ENCODE peak calls at places on chromosomes 5 and 9, in four cellular contexts. F, B, E and R are unnamed samples. For H4K20me1, the result is how much of the 10 kb centered on the place peaks cover.

GRCh38 chr9:37255187-37255586 is 134.8 kb downstream of the ZCCHC7 start:
- DNase-seq in F (no peak), B (no peak), E (no peak), R (no peak)

GRCh38 chr9:116585896-116586295 is 101.2 kb upstream of the TRIM32 start:
- DNase-seq in F (no peak), B (no peak), E (no peak), R (no peak)

GRCh38 chr5:126015244-126016054 is 407.8 kb upstream of the GRAMD2B start:
- DNase-seq in F (no peak), B (no peak), E (peak), R (no peak)

GRCh38 chr5:133317558-133317957 is 265.7 kb downstream of the HSPA4 start:
- DNase-seq in F (no peak), B (no peak), E (no peak), R (no peak)

GRCh38 chr5:151870820-151871219 is 53.8 kb downstream of the GLRA1 start:
- DNase-seq in F (no peak), B (no peak), E (peak), R (no peak)

GRCh38 chr5:169296456-169297220 is 4.3 kb downstream of the SLIT3 start:
- DNase-seq in F (no peak), B (no peak), E (no peak), R (no peak)

GRCh38 chr5:546376-546908 is 22.2 kb upstream of the SLC9A3 start:
- DNase-seq in F (no peak), B (no peak), E (no peak), R (no peak)

GRCh38 chr5:3518576-3518975 is 77.1 kb upstream of the IRX1 start:
- DNase-seq in F (no peak), B (no peak), E (no peak), R (no peak)

GRCh38 chr5:40378431-40379175 is 301.1 kb upstream of the PTGER4 start:
- DNase-seq in F (no peak), B (no peak), E (no peak), R (no peak)

GRCh38 chr5:146016764-146017484 is 80.5 kb downstream of the SH3RF2 start:
- DNase-seq in F (no peak), B (no peak), E (no peak), R (no peak)

GRCh38 chr5:178785999-178786398 is 55.5 kb upstream of the ZNF354A start:
- DNase-seq in F (no peak), B (no peak), E (no peak), R (peak)

GRCh38 chr5:2991884-2992283 is 240.4 kb upstream of the IRX2 start:
- DNase-seq in F (no peak), B (no peak), E (no peak), R (no peak)

GRCh38 chr9:92631452-92632211 is 38.3 kb downstream of the IPPK start:
- DNase-seq in F (peak), B (no peak), E (no peak), R (no peak)

GRCh38 chr5:123482258-123482657 is 29.7 kb upstream of the CSNK1G3 start:
- DNase-seq in F (no peak), B (no peak), E (peak), R (no peak)

GRCh38 chr9:84669293-84670105 is at the start of gene NTRK2:
- DNase-seq in F (peak), B (peak), E (peak), R (peak)

GRCh38 chr5:39256472-39256871 is 37.1 kb upstream of the FYB1 start:
- DNase-seq in F (no peak), B (no peak), E (peak), R (no peak)

GRCh38 chr9:20729545-20729944 is 45.5 kb downstream of the FOCAD start:
- DNase-seq in F (no peak), B (no peak), E (peak), R (no peak)

GRCh38 chr9:108040783-108041182 is 551.2 kb upstream of the KLF4 start:
- DNase-seq in F (no peak), B (no peak), E (peak), R (peak)

GRCh38 chr5:132539716-132540115 is 3.6 kb downstream of the IL5 start:
- DNase-seq in F (no peak), B (no peak), E (no peak), R (no peak)

GRCh38 chr9:137227057-137227852 is at the start of gene RNF224:
- DNase-seq in F (peak), B (peak), E (peak), R (peak)

GRCh38 chr5:137486707-137487106 is 12.4 kb downstream of the SPOCK1 start:
- DNase-seq in F (no peak), B (no peak), E (no peak), R (no peak)

GRCh38 chr9:79807966-79808365 is 236.2 kb downstream of the TLE4 start:
- DNase-seq in F (no peak), B (no peak), E (no peak), R (no peak)

DNA sequence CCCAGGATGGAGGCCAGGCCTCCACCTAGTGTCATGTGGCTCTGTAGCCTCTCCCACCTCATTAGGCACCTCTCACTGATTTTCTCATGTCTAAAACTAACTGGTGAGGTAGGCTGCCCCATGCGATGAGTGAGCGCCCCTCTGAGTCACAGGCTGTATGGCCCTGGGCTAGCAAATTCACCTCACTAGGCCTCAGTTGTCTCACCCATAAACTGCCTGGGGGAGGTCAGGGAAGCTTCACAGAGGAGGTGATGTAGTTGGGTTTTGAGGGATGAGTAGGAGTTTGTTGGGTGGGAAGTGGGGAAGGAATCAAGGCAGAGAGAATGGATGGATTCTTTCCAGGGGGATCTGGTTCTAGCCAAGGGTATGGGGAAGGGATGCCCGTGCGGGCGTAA is 8.8 kb downstream of the RXRA start:
- DNase-seq in F (no peak), B (no peak), E (peak), R (no peak)
- H3K4me2 ChIP-seq in F (no peak), B (no peak), E (no peak), R (peak)

DNA sequence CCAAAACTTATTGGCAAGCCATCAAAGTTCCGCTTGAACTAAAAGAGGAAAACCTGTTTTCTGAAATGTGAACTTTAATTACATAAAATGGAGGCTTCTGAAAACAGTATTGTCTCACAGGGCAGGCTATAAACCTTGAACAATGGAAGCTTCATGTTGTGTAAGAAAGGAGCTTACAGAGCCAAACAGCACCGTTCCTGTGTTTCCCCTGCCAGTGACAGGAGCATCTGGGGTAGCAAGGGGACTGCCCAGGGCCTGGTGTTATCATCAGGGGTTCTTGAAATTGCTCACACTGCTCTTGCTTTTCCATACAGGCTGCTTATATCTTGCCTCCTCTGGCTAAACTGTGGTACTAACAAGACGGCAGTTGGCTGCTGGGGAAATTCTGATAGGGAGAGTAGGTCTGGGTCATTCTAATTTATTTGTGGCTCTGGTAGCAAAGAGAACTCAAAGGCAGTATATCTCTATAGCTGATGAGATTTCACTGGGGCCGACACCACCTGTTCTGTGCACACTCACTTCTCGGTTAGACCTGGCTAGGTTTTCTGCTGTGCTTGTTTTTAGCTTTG is 40.4 kb downstream of the BASP1 start:
- DNase-seq in F (no peak), B (no peak), E (peak), R (no peak)
- H4K20me1 ChIP-seq in F (under half), B (under half), E (under half), R (under half)

GRCh38 chr9:128790536-128790935 is 3.5 kb downstream of the TBC1D13 start:
- DNase-seq in F (no peak), B (no peak), E (no peak), R (no peak)

GRCh38 chr9:128786681-128787582 is at the start of gene TBC1D13:
- DNase-seq in F (peak), B (peak), E (peak), R (peak)

GRCh38 chr9:128785427-128785826 is 1.6 kb upstream of the TBC1D13 start:
- DNase-seq in F (no peak), B (no peak), E (no peak), R (no peak)

GRCh38 chr9:128787583-128788156 is 617 bp downstream of the TBC1D13 start:
- DNase-seq in F (no peak), B (peak), E (peak), R (peak)

DNA sequence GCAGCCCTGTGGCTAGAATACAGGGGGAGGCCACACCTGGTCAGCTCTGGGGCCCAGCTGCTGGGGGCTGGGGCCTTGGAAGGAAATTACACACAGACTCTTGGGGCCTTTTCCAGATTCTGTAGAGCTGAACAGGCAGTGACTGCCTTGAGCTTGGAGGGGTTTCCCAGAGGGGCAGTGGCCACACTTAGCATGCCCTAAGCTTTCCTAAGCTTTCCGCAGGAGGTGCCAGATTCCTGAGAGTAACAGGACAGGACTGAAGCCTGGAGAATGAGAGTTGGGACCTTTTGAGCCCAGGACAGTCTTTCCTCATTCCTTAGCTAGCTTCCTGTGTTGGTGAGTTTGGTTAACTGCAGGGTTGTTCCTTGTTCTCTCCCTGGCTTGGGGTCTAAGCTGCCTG is 1.4 kb downstream of the TBC1D13 start:
- DNase-seq in F (no peak), B (no peak), E (no peak), R (no peak)
- H3K4me2 ChIP-seq in F (no peak), B (peak), E (peak), R (peak)

GRCh38 chr9:130862747-130863146 is 27.7 kb downstream of the ABL1 start:
- DNase-seq in F (no peak), B (no peak), E (no peak), R (no peak)

GRCh38 chr9:130866474-130866965 is 30.1 kb downstream of the QRFP start:
- DNase-seq in F (peak), B (peak), E (peak), R (peak)

GRCh38 chr9:130862217-130862616 is 27.2 kb downstream of the ABL1 start:
- DNase-seq in F (no peak), B (no peak), E (no peak), R (no peak)

GRCh38 chr9:130865921-130866320 is 30.7 kb downstream of the QRFP start:
- DNase-seq in F (no peak), B (no peak), E (no peak), R (no peak)

DNA sequence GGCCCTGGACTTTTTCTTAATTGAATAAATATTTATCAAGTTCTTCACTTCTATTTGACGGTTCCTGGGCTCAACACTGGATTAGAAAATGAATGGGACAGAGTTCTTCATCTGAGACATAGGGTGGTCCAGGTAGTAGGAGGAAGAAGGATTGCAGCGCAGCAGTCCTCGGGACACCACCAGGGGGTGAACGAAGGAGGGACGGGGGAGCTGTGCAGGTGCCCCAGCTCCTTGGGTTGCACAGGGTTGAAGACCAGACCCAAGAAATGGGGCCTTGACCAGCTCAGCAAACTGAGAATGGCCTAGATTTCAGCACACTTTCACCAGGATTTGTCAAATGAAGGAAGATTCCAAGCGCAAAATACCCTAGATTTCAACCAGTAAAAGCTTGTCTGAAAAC is 29.5 kb downstream of the ABL1 start:
- DNase-seq in F (no peak), B (no peak), E (no peak), R (no peak)
- H4K20me1 ChIP-seq in F (under half), B (under half), E (under half), R (half or more)

DNA sequence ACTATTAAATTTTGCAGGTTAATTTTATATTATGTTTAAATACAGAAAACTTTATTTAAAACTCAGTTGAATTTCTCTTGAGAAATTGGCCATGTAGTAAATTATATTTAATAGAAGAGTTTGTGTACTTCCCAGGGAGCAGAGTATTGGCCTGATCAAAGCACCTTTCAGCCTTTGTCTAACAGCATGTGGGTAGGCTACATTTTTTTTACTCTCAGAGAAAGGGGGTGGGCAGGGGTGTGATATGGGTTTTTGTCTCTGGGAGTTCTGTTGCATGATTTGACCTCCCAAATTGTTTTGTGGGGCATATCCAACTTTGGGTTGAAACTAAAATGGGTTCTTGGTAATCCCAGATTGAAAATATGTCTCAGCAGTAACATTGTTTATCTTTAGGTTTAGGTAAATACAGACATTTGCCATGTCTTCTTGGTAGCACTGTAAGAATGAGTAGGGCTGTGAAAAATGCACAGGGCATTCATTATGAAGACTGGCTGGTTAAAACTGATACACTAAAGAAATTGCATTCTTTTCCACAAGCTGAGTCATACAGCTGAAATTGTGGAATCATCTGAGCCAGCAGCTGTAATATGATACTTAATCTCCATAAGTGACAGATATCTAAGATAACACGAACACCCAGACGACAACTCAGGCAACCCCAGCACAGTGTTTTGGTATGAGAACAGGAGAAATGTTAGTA is 75.4 kb upstream of the CDKN2B start:
- DNase-seq in F (no peak), B (no peak), E (peak), R (peak)
- H3K4me2 ChIP-seq in F (no peak), B (no peak), E (peak), R (no peak)

GRCh38 chr9:110073356-110073666 is 134.6 kb downstream of the C9orf152 start:
- DNase-seq in F (no peak), B (no peak), E (no peak), R (no peak)

GRCh38 chr9:110081395-110081794 is 126.6 kb downstream of the C9orf152 start:
- DNase-seq in F (no peak), B (no peak), E (no peak), R (no peak)

GRCh38 chr9:110078626-110079025 is 129.3 kb downstream of the C9orf152 start:
- DNase-seq in F (no peak), B (no peak), E (no peak), R (no peak)

GRCh38 chr9:110076894-110077725 is 130.8 kb downstream of the C9orf152 start:
- DNase-seq in F (no peak), B (no peak), E (peak), R (no peak)

DNA sequence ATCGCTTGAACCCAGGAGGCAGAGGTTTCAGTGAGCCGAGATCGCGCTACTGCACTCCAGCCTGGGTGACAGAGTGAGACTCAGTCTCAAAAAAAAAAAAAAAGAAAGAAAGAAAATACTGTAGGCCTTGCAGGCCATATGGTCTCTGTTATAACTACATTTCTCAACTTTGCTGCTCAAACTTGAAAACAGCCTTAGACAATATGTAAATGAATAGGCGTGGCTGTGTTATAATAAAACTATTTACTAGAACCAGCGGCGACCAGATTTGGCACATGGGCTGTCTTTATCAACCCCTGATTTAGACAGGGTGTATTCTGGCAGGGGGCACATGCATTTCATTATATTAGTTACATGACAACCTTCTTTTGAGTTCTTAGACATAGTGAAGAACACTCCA is 130.0 kb downstream of the C9orf152 start:
- DNase-seq in F (no peak), B (no peak), E (no peak), R (no peak)
- H4K20me1 ChIP-seq in F (under half), B (under half), E (under half), R (under half)

DNA sequence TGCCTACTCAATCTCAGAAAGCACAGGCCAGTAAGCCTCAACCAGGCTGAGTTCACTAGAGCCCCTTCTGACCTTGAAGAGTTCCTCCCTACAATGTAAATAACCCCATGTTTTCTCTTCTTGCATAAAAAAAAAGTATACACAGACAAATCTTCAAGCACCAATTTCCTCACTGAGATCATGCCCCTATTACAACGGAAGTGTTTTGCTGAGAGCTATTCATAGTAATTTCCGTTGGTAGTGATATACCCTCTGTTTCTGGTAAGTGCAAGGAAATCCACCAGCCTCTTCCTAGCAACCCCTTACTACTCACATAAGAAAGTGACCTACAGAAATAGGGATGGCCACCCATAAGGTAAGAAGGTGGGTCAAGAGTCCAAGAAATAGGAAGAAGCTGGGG is 76.4 kb upstream of the TARS1 start:
- DNase-seq in F (no peak), B (no peak), E (no peak), R (no peak)
- H3K4me2 ChIP-seq in F (no peak), B (no peak), E (no peak), R (no peak)

DNA sequence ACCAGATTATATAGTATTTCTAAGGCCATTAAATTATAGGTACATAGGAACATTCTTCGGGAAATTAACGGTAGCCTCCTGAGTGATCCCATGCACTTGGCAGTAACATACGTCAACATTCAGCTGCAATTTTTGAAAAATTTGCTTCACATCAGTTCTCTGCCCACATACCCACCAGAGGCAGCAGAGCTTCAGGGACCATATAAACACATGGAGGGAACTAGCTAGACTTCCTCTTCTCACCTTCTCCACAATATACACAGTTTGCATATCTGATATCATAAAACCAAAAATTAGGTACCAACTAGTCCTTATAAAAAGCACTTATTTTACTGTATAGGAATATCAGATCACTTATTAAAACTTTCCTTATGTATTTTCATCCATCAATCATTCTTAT is 4.8 kb downstream of the PSIP1 start:
- DNase-seq in F (no peak), B (no peak), E (no peak), R (no peak)
- H4K20me1 ChIP-seq in F (under half), B (half or more), E (under half), R (under half)